ENCODE peak calls at places on chromosomes 12 and 14, in six cellular contexts. One of them, this sample, is unnamed. For H3K4me1, the result is how much of the 10 kb centered on the place peaks cover.

GRCh38 chr12:129762436-129762835 is 141.4 kb downstream of the TMEM132D start:
- DNase-seq in A549: no peak
- DNase-seq in mucosa of descending colon: no peak
- DNase-seq in ovary: no peak
- DNase-seq in testis: no peak
- DNase-seq in GM23338: no peak
- DNase-seq in this sample: no peak

GRCh38 chr14:61065671-61066070 is 84.6 kb downstream of the SLC38A6 start:
- DNase-seq in A549: no peak
- DNase-seq in mucosa of descending colon: no peak
- DNase-seq in ovary: no peak
- DNase-seq in testis: no peak
- DNase-seq in GM23338: no peak
- DNase-seq in this sample: no peak

GRCh38 chr12:19572920-19573558 is 133.7 kb downstream of the AEBP2 start:
- DNase-seq in A549: no peak
- DNase-seq in mucosa of descending colon: no peak
- DNase-seq in ovary: no peak
- DNase-seq in testis: peak
- DNase-seq in GM23338: peak
- DNase-seq in this sample: peak

GRCh38 chr14:99592933-99593753 is 10.9 kb downstream of the CCDC85C start:
- DNase-seq in A549: no peak
- DNase-seq in mucosa of descending colon: no peak
- DNase-seq in ovary: no peak
- DNase-seq in testis: no peak
- DNase-seq in GM23338: no peak
- DNase-seq in this sample: no peak

GRCh38 chr12:30996255-30996654 is 69.7 kb downstream of the TSPAN11 start:
- DNase-seq in A549: no peak
- DNase-seq in mucosa of descending colon: peak
- DNase-seq in ovary: no peak
- DNase-seq in testis: no peak
- DNase-seq in GM23338: no peak
- DNase-seq in this sample: no peak

GRCh38 chr12:124317400-124317799 is 22.5 kb downstream of the RFLNA start:
- DNase-seq in A549: no peak
- DNase-seq in mucosa of descending colon: no peak
- DNase-seq in ovary: no peak
- DNase-seq in testis: no peak
- DNase-seq in GM23338: no peak
- DNase-seq in this sample: no peak

GRCh38 chr14:67411375-67411774 is 590 bp downstream of the PLEK2 start:
- DNase-seq in A549: no peak
- DNase-seq in mucosa of descending colon: no peak
- DNase-seq in ovary: no peak
- DNase-seq in testis: no peak
- DNase-seq in GM23338: no peak
- DNase-seq in this sample: no peak

GRCh38 chr12:54688309-54689033 is 40.3 kb upstream of the DCD start:
- DNase-seq in A549: no peak
- DNase-seq in mucosa of descending colon: no peak
- DNase-seq in ovary: no peak
- DNase-seq in testis: no peak
- DNase-seq in GM23338: no peak
- DNase-seq in this sample: no peak

GRCh38 chr12:56321027-56321426 is 5.2 kb upstream of the CNPY2 start:
- DNase-seq in A549: no peak
- DNase-seq in mucosa of descending colon: no peak
- DNase-seq in ovary: no peak
- DNase-seq in testis: no peak
- DNase-seq in GM23338: no peak
- DNase-seq in this sample: no peak

GRCh38 chr12:114440450-114441383 is 34.8 kb upstream of the TBX5 start:
- DNase-seq in A549: no peak
- DNase-seq in mucosa of descending colon: no peak
- DNase-seq in ovary: no peak
- DNase-seq in testis: no peak
- DNase-seq in GM23338: peak
- DNase-seq in this sample: no peak

GRCh38 chr12:66910366-66910974 is 231.6 kb upstream of the GRIP1 start:
- DNase-seq in A549: no peak
- DNase-seq in mucosa of descending colon: no peak
- DNase-seq in ovary: no peak
- DNase-seq in testis: no peak
- DNase-seq in GM23338: no peak
- DNase-seq in this sample: no peak

GRCh38 chr12:44227601-44228000 is 391.7 kb downstream of the TMEM117 start:
- DNase-seq in A549: no peak
- DNase-seq in mucosa of descending colon: no peak
- DNase-seq in ovary: no peak
- DNase-seq in testis: no peak
- DNase-seq in GM23338: no peak
- DNase-seq in this sample: no peak

GRCh38 chr14:64634558-64634957 is 69.7 kb upstream of the PLEKHG3 start:
- DNase-seq in A549: no peak
- DNase-seq in mucosa of descending colon: no peak
- DNase-seq in ovary: no peak
- DNase-seq in testis: no peak
- DNase-seq in GM23338: no peak
- DNase-seq in this sample: no peak

GRCh38 chr14:34710744-34711143 is 3.6 kb downstream of the CFL2 start:
- DNase-seq in A549: no peak
- DNase-seq in mucosa of descending colon: no peak
- DNase-seq in ovary: no peak
- DNase-seq in testis: no peak
- DNase-seq in GM23338: no peak
- DNase-seq in this sample: no peak

GRCh38 chr12:75921687-75922289 is 109.8 kb downstream of the PHLDA1 start:
- DNase-seq in A549: no peak
- DNase-seq in mucosa of descending colon: no peak
- DNase-seq in ovary: no peak
- DNase-seq in testis: no peak
- DNase-seq in GM23338: no peak
- DNase-seq in this sample: no peak

GRCh38 chr12:111322336-111323250 is 46.3 kb downstream of the PHETA1 start:
- DNase-seq in A549: no peak
- DNase-seq in mucosa of descending colon: no peak
- DNase-seq in ovary: no peak
- DNase-seq in testis: peak
- DNase-seq in GM23338: no peak
- DNase-seq in this sample: no peak

GRCh38 chr12:112885204-112885603 is 21.6 kb upstream of the OAS1 start:
- DNase-seq in A549: no peak
- DNase-seq in mucosa of descending colon: no peak
- DNase-seq in ovary: no peak
- DNase-seq in testis: no peak
- DNase-seq in GM23338: no peak
- DNase-seq in this sample: no peak

GRCh38 chr12:80186727-80187217 is 87.4 kb downstream of the OTOGL start:
- DNase-seq in A549: peak
- DNase-seq in mucosa of descending colon: no peak
- DNase-seq in ovary: no peak
- DNase-seq in testis: peak
- DNase-seq in GM23338: peak
- DNase-seq in this sample: peak

GRCh38 chr12:32501835-32502333 is 102.5 kb downstream of the FGD4 start:
- DNase-seq in A549: no peak
- DNase-seq in mucosa of descending colon: no peak
- DNase-seq in ovary: no peak
- DNase-seq in testis: peak
- DNase-seq in GM23338: peak
- DNase-seq in this sample: peak
- H3K4me3 ChIP-seq in A549: no peak
- H3K4me3 ChIP-seq in mucosa of descending colon: no peak
- H3K4me3 ChIP-seq in ovary: peak
- H3K4me3 ChIP-seq in testis: no peak
- H3K4me3 ChIP-seq in GM23338: peak
- H3K4me3 ChIP-seq in this sample: peak

DNA sequence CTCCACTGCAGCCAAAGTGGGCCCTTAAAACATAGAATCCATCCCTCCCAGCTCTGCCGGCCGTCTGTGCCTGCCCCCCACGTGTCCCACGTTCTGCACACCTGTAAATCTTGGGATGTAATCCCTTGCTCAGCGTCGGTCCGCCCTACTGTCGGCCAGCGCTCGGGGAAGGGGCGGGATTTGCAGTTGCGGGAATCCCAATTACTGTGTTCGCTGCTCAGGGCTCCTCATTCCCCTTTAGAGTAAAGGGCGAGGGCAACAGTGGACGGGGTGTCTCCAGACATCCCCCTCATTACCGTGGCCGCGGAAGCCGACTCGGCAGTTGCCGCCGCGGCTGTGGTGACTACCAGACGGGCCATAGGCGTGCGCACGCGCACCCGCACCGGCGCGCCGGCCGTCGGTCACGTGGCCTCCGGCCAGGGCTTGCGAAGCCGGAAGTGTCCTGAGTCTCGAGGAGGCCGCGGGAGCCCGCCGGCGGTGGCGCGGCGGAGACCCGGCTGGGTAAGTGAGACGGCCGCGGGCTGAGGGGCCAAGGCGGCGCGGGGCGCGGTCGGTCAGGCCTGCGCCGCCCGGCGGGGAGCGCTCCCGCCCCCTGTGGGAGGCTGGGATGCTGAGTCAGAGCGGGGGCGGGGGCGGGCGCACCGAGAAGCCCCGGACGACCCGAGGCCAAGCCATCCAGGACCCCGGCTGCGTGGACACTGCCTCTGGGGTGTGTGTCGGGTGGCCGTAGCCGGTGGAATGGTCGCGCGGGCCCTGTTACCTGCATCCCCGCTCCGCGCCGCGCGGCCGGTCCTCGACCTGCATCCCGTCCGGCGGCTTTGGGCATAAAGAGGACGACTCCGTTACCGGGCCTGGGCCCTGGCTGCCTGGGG is at the start of gene TBK1:
- DNase-seq in A549: peak
- DNase-seq in mucosa of descending colon: peak
- DNase-seq in ovary: peak
- DNase-seq in testis: peak
- DNase-seq in GM23338: peak
- DNase-seq in this sample: peak
- H3K4me1 ChIP-seq in A549: under half
- H3K4me1 ChIP-seq in mucosa of descending colon: under half
- H3K4me1 ChIP-seq in ovary: under half
- H3K4me1 ChIP-seq in testis: under half
- H3K4me1 ChIP-seq in GM23338: under half
- H3K4me1 ChIP-seq in this sample: under half

DNA sequence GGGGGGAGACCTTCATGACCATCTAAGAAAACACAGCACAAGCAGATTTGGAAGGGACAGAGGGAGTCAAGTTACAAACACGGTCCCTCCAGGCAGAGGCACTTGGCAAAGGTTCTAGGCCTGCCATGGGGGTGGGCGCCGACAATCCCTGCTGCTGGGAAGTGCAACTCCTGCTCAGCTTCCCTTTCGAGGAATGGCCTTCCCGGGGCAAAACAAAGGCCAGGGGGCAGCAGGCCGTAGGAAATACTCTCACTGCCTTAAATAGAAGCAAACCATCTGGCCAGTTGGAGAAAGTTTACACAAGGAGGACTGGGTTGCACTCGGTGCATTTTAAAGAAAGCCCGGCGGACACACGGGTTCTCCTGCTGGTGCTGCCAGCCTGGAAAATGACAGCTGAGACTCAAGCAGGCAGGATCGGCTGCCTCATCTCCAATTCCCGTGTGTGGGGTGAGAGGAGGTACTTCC is 65.8 kb downstream of the ITPK1 start:
- DNase-seq in A549: no peak
- DNase-seq in mucosa of descending colon: peak
- DNase-seq in ovary: peak
- DNase-seq in testis: no peak
- DNase-seq in GM23338: no peak
- DNase-seq in this sample: no peak
- TF ChIP-seq CTCF in A549: no peak
- TF ChIP-seq CTCF in mucosa of descending colon: no peak
- TF ChIP-seq CTCF in ovary: no peak
- TF ChIP-seq CTCF in testis: no peak
- TF ChIP-seq CTCF in GM23338: no peak
- TF ChIP-seq CTCF in this sample: no peak

GRCh38 chr12:32532415-32532814 is 133.1 kb downstream of the FGD4 start:
- DNase-seq in A549: no peak
- DNase-seq in mucosa of descending colon: no peak
- DNase-seq in ovary: no peak
- DNase-seq in testis: no peak
- DNase-seq in GM23338: no peak
- DNase-seq in this sample: no peak

GRCh38 chr12:32532951-32533350 is 133.6 kb downstream of the FGD4 start:
- DNase-seq in A549: no peak
- DNase-seq in mucosa of descending colon: no peak
- DNase-seq in ovary: no peak
- DNase-seq in testis: no peak
- DNase-seq in GM23338: no peak
- DNase-seq in this sample: no peak

GRCh38 chr12:32535260-32535999 is 136.1 kb downstream of the FGD4 start:
- DNase-seq in A549: peak
- DNase-seq in mucosa of descending colon: peak
- DNase-seq in ovary: peak
- DNase-seq in testis: peak
- DNase-seq in GM23338: peak
- DNase-seq in this sample: no peak

GRCh38 chr12:32534698-32535097 is 135.3 kb downstream of the FGD4 start:
- DNase-seq in A549: no peak
- DNase-seq in mucosa of descending colon: no peak
- DNase-seq in ovary: no peak
- DNase-seq in testis: no peak
- DNase-seq in GM23338: no peak
- DNase-seq in this sample: no peak

DNA sequence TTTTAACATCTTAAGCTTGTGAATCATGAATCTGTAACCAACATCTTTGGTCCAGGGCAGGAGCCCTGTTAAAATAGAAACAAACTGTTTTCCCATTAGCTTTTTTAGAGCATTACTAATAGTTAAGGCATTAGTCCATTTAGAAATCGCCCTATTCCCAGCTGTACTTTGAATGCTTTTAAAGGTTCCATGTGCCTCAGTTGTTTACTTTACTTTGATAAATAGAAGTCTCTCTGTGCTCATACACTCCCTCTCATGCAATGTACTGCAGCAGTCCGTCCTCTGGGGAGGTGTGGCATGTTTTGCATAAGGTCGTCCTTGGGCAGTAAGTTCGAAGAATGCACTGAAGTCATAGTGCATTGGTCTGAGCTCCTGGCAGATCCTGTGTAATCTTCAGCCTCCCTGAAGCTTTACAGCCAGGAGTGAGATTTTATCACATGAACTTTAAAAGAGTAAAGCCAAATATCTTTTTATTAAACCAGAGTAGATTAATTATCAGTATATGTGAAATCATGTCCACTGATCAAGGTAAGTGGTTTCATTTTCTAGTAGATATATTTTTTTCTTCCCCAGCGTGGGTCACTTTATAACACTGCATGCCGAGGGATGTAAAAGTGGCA is 134.7 kb downstream of the FGD4 start:
- DNase-seq in A549: peak
- DNase-seq in mucosa of descending colon: peak
- DNase-seq in ovary: peak
- DNase-seq in testis: peak
- DNase-seq in GM23338: peak
- DNase-seq in this sample: peak
- H3K4me3 ChIP-seq in A549: peak
- H3K4me3 ChIP-seq in mucosa of descending colon: no peak
- H3K4me3 ChIP-seq in ovary: peak
- H3K4me3 ChIP-seq in testis: peak
- H3K4me3 ChIP-seq in GM23338: no peak
- H3K4me3 ChIP-seq in this sample: no peak

GRCh38 chr12:106773286-106773685 is 1.2 kb upstream of the RIC8B start:
- DNase-seq in A549: no peak
- DNase-seq in mucosa of descending colon: no peak
- DNase-seq in ovary: no peak
- DNase-seq in testis: no peak
- DNase-seq in GM23338: peak
- DNase-seq in this sample: no peak
- H3K4me1 ChIP-seq in A549: half or more
- H3K4me1 ChIP-seq in mucosa of descending colon: under half
- H3K4me1 ChIP-seq in ovary: under half
- H3K4me1 ChIP-seq in testis: under half
- H3K4me1 ChIP-seq in GM23338: under half
- H3K4me1 ChIP-seq in this sample: under half

This sample was measured in Caco-2.